ENCODE peak calls at places on chromosomes 4 and X, in seven cellular contexts. Z is prostate gland, T is sigmoid colon, O is breast epithelium, M is suprapubic skin, E is GM12891, N is endothelial cell of umbilical vein. K is an unnamed sample.

GRCh38 chr4:160202802-160203201 is 1099.9 kb downstream of the RAPGEF2 start:
- DNase-seq in Z (no peak), T (no peak), O (no peak), M (no peak), E (no peak), N (no peak), K (no peak)

GRCh38 chrX:103628386-103629290 is at the start of gene TCEAL1:
- DNase-seq in Z (peak), T (peak), O (peak), M (peak), E (no peak), N (peak), K (peak)

GRCh38 chr4:2702361-2702760 is 53.8 kb downstream of the TNIP2 start:
- DNase-seq in Z (no peak), T (no peak), O (no peak), M (peak), E (no peak), N (no peak), K (no peak)

GRCh38 chr4:123359449-123360306 is 36.9 kb upstream of the SPRY1 start:
- DNase-seq in Z (no peak), T (no peak), O (no peak), M (no peak), E (no peak), N (no peak), K (peak)

GRCh38 chr4:100981447-100982204 is 365.7 kb downstream of the PPP3CA start:
- DNase-seq in Z (no peak), T (no peak), O (no peak), M (no peak), E (no peak), N (no peak), K (no peak)

GRCh38 chr4:5638316-5638715 is 70.0 kb downstream of the EVC2 start:
- DNase-seq in Z (no peak), T (no peak), O (no peak), M (no peak), E (no peak), N (no peak), K (no peak)

GRCh38 chr4:100208964-100209363 is 18.7 kb upstream of the DDIT4L start:
- DNase-seq in Z (no peak), T (no peak), O (no peak), M (no peak), E (no peak), N (no peak), K (no peak)

GRCh38 chrX:49166914-49167739 is 4.6 kb downstream of the MAGIX start:
- DNase-seq in Z (peak), T (peak), O (no peak), M (peak), E (no peak), N (peak), K (no peak)

GRCh38 chrX:41350976-41351569 is 17.1 kb downstream of the DDX3X start:
- DNase-seq in Z (no peak), T (no peak), O (no peak), M (no peak), E (no peak), N (peak), K (no peak)

GRCh38 chr4:152014280-152014679 is 253.5 kb upstream of the GATB start:
- DNase-seq in Z (no peak), T (no peak), O (no peak), M (no peak), E (peak), N (no peak), K (no peak)

GRCh38 chr4:147597561-147597960 is 19.6 kb upstream of the TMEM184C start:
- DNase-seq in Z (no peak), T (no peak), O (no peak), M (no peak), E (no peak), N (no peak), K (no peak)

GRCh38 chr4:7034262-7035081 is 8.7 kb upstream of the TADA2B start:
- DNase-seq in Z (peak), T (no peak), O (no peak), M (no peak), E (no peak), N (no peak), K (no peak)

GRCh38 chr4:173536808-173537429 is 6.9 kb upstream of the HAND2 start:
- DNase-seq in Z (no peak), T (peak), O (no peak), M (no peak), E (no peak), N (no peak), K (no peak)

GRCh38 chr4:88605744-88606143 is 13.5 kb downstream of the HERC3 start:
- DNase-seq in Z (no peak), T (no peak), O (no peak), M (no peak), E (no peak), N (no peak), K (no peak)

GRCh38 chrX:45602151-45602550 is 401.5 kb upstream of the DIPK2B start:
- DNase-seq in Z (no peak), T (no peak), O (no peak), M (no peak), E (no peak), N (no peak), K (no peak)

GRCh38 chr4:86032476-86033022 is 327.3 kb downstream of the MAPK10 start:
- DNase-seq in Z (peak), T (peak), O (no peak), M (no peak), E (no peak), N (no peak), K (no peak)

GRCh38 chr4:165779950-165780670 is 92.9 kb upstream of the TLL1 start:
- DNase-seq in Z (no peak), T (no peak), O (no peak), M (no peak), E (no peak), N (no peak), K (no peak)

GRCh38 chrX:13747836-13748235 is 13.3 kb downstream of the OFD1 start:
- DNase-seq in Z (peak), T (no peak), O (no peak), M (no peak), E (no peak), N (peak), K (no peak)

GRCh38 chr4:101958547-101958946 is 168.0 kb downstream of the BANK1 start:
- DNase-seq in Z (no peak), T (no peak), O (no peak), M (no peak), E (no peak), N (no peak), K (no peak)

GRCh38 chr4:13289391-13289790 is 194.7 kb downstream of the RAB28 start:
- DNase-seq in Z (no peak), T (no peak), O (no peak), M (no peak), E (no peak), N (no peak), K (no peak)

GRCh38 chr4:7166286-7166685 is 26.1 kb upstream of the SORCS2 start:
- DNase-seq in Z (no peak), T (peak), O (peak), M (peak), E (no peak), N (no peak), K (no peak)

GRCh38 chrX:2385224-2385623 is 115.6 kb downstream of the DHRSX start:
- DNase-seq in Z (no peak), T (no peak), O (no peak), M (no peak), E (no peak), N (no peak), K (no peak)

GRCh38 chrX:3184176-3184930 is 143.1 kb downstream of the ARSF start:
- DNase-seq in Z (peak), T (peak), O (no peak), M (no peak), E (no peak), N (no peak), K (no peak)

GRCh38 chr4:54764501-54764900 is 106.7 kb downstream of the KIT start:
- DNase-seq in Z (no peak), T (no peak), O (no peak), M (no peak), E (no peak), N (no peak), K (no peak)

GRCh38 chr4:110224812-110225211 is 26.4 kb upstream of the ELOVL6 start:
- DNase-seq in Z (no peak), T (no peak), O (no peak), M (no peak), E (no peak), N (no peak), K (no peak)

GRCh38 chrX:12332786-12333347 is 194.6 kb downstream of the FRMPD4 start:
- DNase-seq in Z (no peak), T (no peak), O (no peak), M (no peak), E (no peak), N (no peak), K (no peak)

GRCh38 chr4:153521467-153521866 is 55.3 kb downstream of the TMEM131L start:
- DNase-seq in Z (no peak), T (no peak), O (no peak), M (no peak), E (no peak), N (no peak), K (no peak)

GRCh38 chr4:306551-306961 is 1.3 kb upstream of the ZNF732 start:
- DNase-seq in Z (no peak), T (no peak), O (no peak), M (no peak), E (no peak), N (no peak), K (no peak)

GRCh38 chr4:41611881-41612871 is 74.2 kb downstream of the LIMCH1 start:
- DNase-seq in Z (peak), T (peak), O (no peak), M (no peak), E (no peak), N (peak), K (no peak)

GRCh38 chr4:88130544-88131305 is 27.7 kb downstream of the ABCG2 start:
- DNase-seq in Z (no peak), T (no peak), O (no peak), M (no peak), E (no peak), N (no peak), K (no peak)

GRCh38 chr4:46386570-46386969 is 3.4 kb downstream of the GABRA2 start:
- DNase-seq in Z (no peak), T (no peak), O (no peak), M (no peak), E (no peak), N (no peak), K (no peak)

GRCh38 chr4:6641164-6641970 is 882 bp downstream of the MRFAP1 start:
- DNase-seq in Z (peak), T (no peak), O (peak), M (peak), E (no peak), N (peak), K (no peak)

GRCh38 chrX:65677954-65678469 is 10.6 kb downstream of the MSN start:
- DNase-seq in Z (peak), T (peak), O (no peak), M (no peak), E (no peak), N (peak), K (no peak)

GRCh38 chr4:143286733-143287570 is 49.7 kb upstream of the GAB1 start:
- DNase-seq in Z (no peak), T (no peak), O (no peak), M (no peak), E (no peak), N (no peak), K (no peak)

GRCh38 chrX:153771686-153772607 is 7.9 kb downstream of the PLXNB3 start:
- DNase-seq in Z (no peak), T (no peak), O (no peak), M (peak), E (no peak), N (no peak), K (no peak)

GRCh38 chr4:147633113-147633512 is 15.9 kb downstream of the TMEM184C start:
- DNase-seq in Z (no peak), T (no peak), O (no peak), M (no peak), E (no peak), N (no peak), K (no peak)

GRCh38 chrX:133366735-133367134 is 48.6 kb downstream of the GPC4 start:
- DNase-seq in Z (no peak), T (no peak), O (no peak), M (no peak), E (no peak), N (no peak), K (no peak)

GRCh38 chr4:2924765-2925301 is 38.4 kb downstream of the NOP14 start:
- DNase-seq in Z (no peak), T (no peak), O (peak), M (peak), E (no peak), N (no peak), K (no peak)

GRCh38 chrX:19602866-19603620 is 87.7 kb upstream of the MAP3K15 start:
- DNase-seq in Z (no peak), T (no peak), O (no peak), M (no peak), E (no peak), N (no peak), K (no peak)

DNA sequence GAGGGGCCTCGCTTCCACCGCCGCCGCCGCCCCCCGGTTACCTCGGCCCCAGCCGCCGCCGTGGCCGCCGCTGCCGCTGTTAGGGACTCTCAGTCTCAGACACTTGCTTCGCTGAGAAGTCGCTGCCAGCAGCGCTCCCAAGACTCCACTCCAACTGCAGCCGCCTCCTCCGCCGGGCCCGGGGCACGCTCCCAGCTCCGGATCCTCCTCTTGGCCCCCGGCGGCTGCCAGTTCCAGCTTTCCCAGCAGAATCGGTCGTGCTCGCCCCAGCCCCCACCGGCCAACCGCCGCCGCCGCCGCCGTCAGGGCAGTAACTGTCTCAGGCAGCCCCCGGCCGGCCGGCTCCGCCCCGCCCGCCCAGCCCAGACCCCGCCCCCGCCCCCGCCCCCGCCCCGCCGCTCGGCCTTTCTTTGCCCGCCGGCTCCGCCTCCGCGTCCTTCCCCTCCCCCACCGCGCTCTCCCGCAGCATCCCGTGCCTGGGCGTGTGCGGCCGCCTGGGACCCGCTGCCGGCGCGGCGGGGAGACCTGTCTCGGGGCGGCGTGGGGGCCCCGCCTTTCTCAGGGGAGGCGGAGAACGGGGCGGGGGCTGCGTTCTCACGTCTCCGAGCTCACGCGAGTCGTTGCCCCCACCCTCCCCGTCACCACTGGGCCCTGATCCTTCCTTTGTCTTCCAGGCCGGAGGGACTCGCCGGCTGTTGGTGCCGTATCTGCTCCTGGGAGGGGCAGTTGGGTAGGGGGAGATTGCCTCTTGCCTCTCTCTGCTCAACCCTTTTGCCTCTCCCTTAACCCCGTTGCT is at the start of gene ANKRD50:
- DNase-seq in Z (peak), T (peak), O (peak), M (peak), E (peak), N (peak), K (peak)
- TF ChIP-seq POLR2A in Z (peak), T (peak), O (peak), M (peak), E (no peak), N (peak), K (peak)

DNA sequence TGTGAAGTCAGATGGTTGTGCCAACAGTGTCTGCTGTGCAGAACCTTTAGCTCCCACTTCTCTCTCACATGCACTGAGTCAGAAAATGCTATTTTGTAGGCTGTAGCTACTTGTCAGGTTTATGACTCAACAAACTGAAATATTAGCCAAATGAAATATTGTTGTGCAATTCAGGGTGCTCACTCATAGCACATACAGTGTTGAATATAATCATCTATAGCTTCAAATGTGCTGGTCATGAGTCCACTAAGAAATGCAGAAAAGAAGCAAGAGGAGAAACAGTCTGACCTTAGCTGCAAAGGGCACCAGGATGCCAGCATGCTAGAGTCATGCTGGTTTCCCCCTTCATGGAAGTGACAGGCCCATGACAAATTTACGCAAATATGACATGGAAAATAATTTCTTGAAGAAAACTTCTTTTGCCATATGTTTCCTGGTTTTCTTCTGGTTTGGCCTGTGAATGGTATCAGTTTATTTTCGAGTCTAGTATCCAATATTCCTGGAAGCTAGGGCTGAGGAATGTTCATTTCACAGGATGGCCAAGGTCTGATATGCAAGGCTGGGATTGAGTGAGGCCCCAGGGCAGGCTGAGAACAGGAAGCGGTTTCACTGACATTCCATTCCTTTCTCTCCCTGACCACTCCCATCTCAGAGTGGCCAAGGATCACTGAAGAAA is 10.3 kb upstream of the CXCL2 start:
- DNase-seq in Z (no peak), T (no peak), O (no peak), M (peak), E (no peak), N (peak), K (no peak)
- TF ChIP-seq POLR2AphosphoS5 in Z (no peak), T (no peak), O (peak), M (no peak), E (no peak), N (peak), K (peak)

GRCh38 chrX:118665204-118665603 is 62.2 kb upstream of the IL13RA1 start:
- DNase-seq in Z (no peak), T (no peak), O (no peak), M (no peak), E (no peak), N (no peak), K (no peak)

GRCh38 chrX:118666521-118666920 is 60.9 kb upstream of the IL13RA1 start:
- DNase-seq in Z (no peak), T (no peak), O (no peak), M (no peak), E (no peak), N (no peak), K (no peak)
- TF ChIP-seq POLR2A in Z (no peak), T (no peak), O (no peak), M (no peak), E (no peak), N (no peak), K (no peak)

GRCh38 chrX:33330798-33331197 is 119.4 kb upstream of the DMD start:
- DNase-seq in Z (no peak), T (no peak), O (no peak), M (no peak), E (no peak), N (no peak), K (no peak)
- TF ChIP-seq POLR2AphosphoS5 in Z (no peak), T (no peak), O (no peak), M (no peak), E (no peak), N (no peak), K (no peak)

DNA sequence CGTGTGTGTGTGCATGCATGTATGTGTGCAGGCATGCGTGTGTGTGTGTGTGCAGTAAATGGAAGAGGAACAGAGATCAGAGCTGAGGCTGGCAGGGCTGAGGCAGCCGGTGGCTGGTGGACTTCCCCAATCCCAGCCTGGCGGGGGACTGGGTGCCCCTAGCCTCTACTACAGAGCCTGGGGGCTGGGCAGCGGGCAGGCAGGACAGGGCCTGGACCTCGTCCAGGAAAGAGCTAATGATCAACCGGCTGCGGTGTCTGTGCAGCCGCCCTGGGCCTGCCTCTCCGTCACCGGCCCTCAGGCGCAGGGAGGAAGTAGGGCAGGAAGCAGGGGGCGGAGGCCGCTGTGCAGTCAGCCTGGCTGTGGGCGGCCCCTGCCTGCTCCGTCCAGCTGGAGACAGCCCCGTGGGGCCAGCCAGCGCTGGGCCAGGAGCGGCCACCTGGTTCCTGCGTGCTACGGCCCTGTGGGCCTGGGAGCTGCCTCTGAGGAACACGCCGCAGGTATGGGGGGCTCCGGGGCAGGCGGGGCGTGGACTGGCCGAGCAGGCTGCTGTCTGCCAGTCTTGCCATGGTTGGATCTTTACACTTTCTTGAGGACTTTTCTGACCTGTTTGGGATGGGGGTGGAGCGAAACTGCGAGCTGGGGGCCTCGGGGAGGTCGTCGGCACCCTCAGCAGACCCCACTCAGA is at the start of gene SH3TC1:
- DNase-seq in Z (peak), T (peak), O (peak), M (peak), E (peak), N (peak), K (peak)
- TF ChIP-seq POLR2A in Z (peak), T (peak), O (no peak), M (peak), E (peak), N (peak), K (peak)